ENCODE peak calls at places on chromosomes 7 and 10, in nine cellular contexts. M is CD4-positive, alpha-beta memory T cell; E is esophagus muscularis mucosa; F is K562; H is IMR-90; U is ovary; Z is SJSA1; O is fibroblast of lung; P is H9. Y is an unnamed sample. For H3K4me1, the result is how much of the 10 kb centered on the place peaks cover.

GRCh38 chr10:85527610-85528317 is 838.8 kb downstream of the GRID1 start:
- DNase-seq in M (no peak), E (no peak), F (peak), H (no peak), U (no peak), Z (peak), O (no peak), P (no peak), Y (no peak)

GRCh38 chr10:129192344-129193128 is 274.5 kb upstream of the MGMT start:
- DNase-seq in M (no peak), E (peak), F (no peak), H (no peak), U (peak), Z (no peak), O (no peak), P (no peak), Y (peak)

GRCh38 chr10:123136806-123137642 is 1.3 kb downstream of the HMX3 start:
- DNase-seq in M (peak), E (no peak), F (peak), H (no peak), U (no peak), Z (peak), O (peak), P (peak), Y (no peak)

GRCh38 chr10:93071674-93072224 is 1.9 kb upstream of the CYP26A1 start:
- DNase-seq in M (no peak), E (peak), F (peak), H (no peak), U (no peak), Z (peak), O (no peak), P (peak), Y (no peak)

GRCh38 chr7:3520206-3520605 is 219.2 kb downstream of the SDK1 start:
- DNase-seq in M (no peak), E (no peak), F (no peak), H (no peak), U (no peak), Z (no peak), O (no peak), P (no peak), Y (no peak)

GRCh38 chr10:17454181-17454800 is at the start of gene ST8SIA6:
- DNase-seq in M (peak), E (no peak), F (peak), H (peak), U (peak), Z (peak), O (peak), P (peak), Y (peak)

GRCh38 chr7:44110724-44111635 is 6.8 kb downstream of the AEBP1 start:
- DNase-seq in M (no peak), E (no peak), F (no peak), H (no peak), U (no peak), Z (no peak), O (no peak), P (no peak), Y (peak)

GRCh38 chr7:41298343-41298875 is 404.5 kb downstream of the INHBA start:
- DNase-seq in M (no peak), E (no peak), F (no peak), H (no peak), U (no peak), Z (no peak), O (peak), P (no peak), Y (no peak)

GRCh38 chr7:87152897-87153641 is 816 bp downstream of the DMTF1 start:
- DNase-seq in M (no peak), E (no peak), F (peak), H (peak), U (peak), Z (peak), O (peak), P (no peak), Y (peak)

DNA sequence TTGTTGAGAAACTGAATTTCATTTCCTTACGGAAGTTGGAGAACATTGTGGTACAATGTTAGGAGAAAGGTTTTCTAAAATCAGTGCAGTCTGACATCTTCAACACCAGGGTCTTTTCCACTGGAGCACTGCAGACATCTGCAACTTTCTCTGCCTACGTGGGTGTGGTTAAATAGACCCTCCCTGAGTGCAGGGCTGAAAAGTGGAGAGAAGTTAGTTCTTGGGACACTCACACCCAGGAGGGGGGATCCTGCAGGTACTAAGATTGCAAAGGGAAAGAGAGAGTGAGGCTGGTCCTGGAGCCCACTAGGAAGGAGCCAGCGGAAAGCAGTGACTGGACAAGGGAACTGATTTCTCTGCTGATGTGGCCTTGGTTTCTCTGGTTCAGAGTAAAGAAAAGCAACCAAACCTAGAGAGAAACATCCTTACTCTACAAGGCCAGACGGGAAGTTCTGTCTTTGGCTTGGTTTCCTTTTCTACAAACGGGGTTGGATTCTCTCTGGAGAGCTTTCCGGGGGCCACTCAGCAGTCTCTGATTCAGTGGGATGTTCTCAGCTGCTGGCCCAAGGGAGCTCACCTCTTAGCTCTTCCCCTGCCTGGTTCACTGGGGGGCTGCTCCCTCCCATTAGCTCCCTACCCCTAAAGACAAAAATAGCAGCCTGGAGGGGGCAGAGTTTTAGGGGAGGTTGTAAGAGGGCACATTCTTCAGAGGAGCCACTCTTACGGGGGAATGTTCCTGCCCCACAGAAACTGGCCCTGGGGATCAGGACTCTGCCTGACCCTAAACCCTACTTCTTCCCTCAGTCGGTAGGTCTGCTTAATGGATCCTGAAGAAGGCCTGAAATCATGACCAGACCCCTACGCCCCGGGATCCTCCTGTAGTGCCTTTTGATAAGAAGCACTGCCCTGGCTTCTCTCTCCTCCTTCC is 2.7 kb downstream of the UPP1 start:
- DNase-seq in M (no peak), E (peak), F (no peak), H (no peak), U (no peak), Z (no peak), O (no peak), P (no peak), Y (no peak)
- H3K4me1 ChIP-seq in M (half or more), E (under half), F (under half), H (under half), U (under half), Z (half or more), O (under half), P (under half), Y (under half)

DNA sequence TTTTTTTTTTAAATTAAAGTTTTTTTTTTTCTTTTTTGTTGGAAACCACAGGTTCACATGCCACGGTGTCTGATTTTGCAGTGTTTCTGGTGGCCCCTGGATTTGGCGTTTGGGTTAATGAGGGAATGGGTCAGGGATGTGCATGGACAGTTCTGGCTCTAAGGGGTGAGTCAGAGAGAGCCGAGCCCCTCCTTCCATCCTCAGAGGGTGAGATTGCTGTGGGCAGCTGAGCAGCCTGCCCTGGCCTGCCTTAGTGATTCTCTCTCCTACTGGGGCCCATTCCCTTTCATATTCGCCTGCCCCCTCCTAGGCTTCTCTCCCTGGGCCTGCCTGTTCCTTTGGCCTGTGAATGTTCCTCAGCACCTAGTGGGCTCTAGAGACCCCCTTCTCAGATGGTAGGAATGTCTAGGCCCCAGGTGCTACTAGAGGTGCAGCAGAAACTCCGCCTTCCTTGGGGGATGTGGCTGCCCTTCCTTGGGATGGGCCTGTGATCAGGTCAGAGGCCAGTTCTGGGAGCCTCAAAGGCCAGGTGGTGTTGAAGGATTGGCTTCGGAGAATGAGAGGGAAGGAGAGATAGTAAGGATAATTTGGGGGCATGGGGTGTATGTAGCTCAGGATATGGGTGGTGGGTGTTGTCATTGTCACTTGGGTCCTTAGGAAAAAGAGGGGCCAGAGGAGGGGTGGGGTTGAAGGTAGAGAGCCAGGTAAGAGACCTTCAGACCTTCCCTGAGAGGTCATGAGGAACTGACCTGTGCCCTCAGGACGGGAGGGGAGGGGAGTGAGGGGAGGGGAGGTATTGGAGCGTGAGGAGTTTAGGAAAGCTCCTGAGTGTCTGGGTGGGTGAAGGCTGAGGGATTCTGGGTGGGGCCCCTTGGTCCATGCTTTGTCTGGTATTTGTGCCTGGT is 19.8 kb downstream of the TSPAN14 start:
- DNase-seq in M (no peak), E (no peak), F (no peak), H (peak), U (no peak), Z (no peak), O (peak), P (no peak), Y (no peak)
- H3K4me1 ChIP-seq in M (half or more), E (half or more), F (under half), H (under half), U (under half), Z (half or more), O (under half), P (under half), Y (under half)

DNA sequence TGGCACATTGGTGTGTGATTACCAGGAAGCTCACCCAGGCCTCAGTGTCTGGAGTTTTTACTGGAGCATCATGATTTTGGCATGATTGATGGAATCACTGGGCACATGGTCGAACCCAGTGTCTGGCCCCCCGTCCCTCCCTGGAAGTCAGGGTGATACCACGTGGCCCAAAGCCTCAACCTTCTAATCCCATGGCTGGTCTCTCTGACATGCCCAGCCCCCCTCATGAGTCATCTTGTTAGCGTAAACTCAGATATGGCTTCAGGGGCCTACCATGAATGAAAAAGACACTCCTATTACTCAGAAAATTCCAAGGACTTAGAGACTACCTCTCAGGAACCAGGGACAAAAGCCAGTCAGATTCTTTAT is 109.3 kb downstream of the GRK5 start:
- DNase-seq in M (no peak), E (no peak), F (peak), H (peak), U (no peak), Z (peak), O (peak), P (no peak), Y (no peak)
- H3K4me1 ChIP-seq in M (under half), E (half or more), F (under half), H (half or more), U (under half), Z (half or more), O (under half), P (under half), Y (under half)

GRCh38 chr7:1938788-1939433 is 268.8 kb downstream of the ELFN1 start:
- DNase-seq in M (peak), E (no peak), F (no peak), H (no peak), U (no peak), Z (no peak), O (no peak), P (no peak), Y (peak)
- H3K4me1 ChIP-seq in M (half or more), E (under half), F (under half), H (under half), U (under half), Z (under half), O (under half), P (under half), Y (under half)

Y was measured in aorta.